ENCODE peak calls at places on chromosome 11, in nine cellular contexts. Z, G, B, I, Y, S, H, F and C are unnamed samples. For H3K36me3, the result is how much of the 10 kb centered on the place peaks cover.

GRCh38 chr11:106222626-106223025 is 145.2 kb downstream of the AASDHPPT start:
- DNase-seq in I (no peak), G (no peak), F (no peak), S (no peak), Z (no peak), H (no peak), Y (no peak), B (no peak), C (no peak)

GRCh38 chr11:20360650-20361049 is 2.9 kb upstream of the HTATIP2 start:
- DNase-seq in Y (no peak), I (no peak), S (no peak), Z (no peak), B (no peak), G (peak), F (peak), H (no peak), C (no peak)

GRCh38 chr11:22807855-22808558 is 21.6 kb downstream of the SVIP start:
- DNase-seq in I (no peak), Z (no peak), G (peak), H (no peak), S (no peak), Y (no peak), B (no peak), F (no peak), C (no peak)

GRCh38 chr11:126345283-126345682 is 10.2 kb upstream of the ST3GAL4 start:
- DNase-seq in Z (peak), Y (no peak), B (no peak), S (no peak), H (no peak), F (no peak), G (no peak), I (no peak), C (no peak)

GRCh38 chr11:117449111-117449693 is 121.5 kb downstream of the CEP164 start:
- DNase-seq in H (no peak), G (no peak), S (no peak), B (no peak), I (no peak), F (no peak), Y (no peak), Z (no peak), C (no peak)

GRCh38 chr11:12147827-12148226 is 37.4 kb downstream of the MICAL2 start:
- DNase-seq in H (no peak), I (no peak), Y (no peak), B (no peak), G (no peak), Z (no peak), F (no peak), S (no peak), C (no peak)

GRCh38 chr11:121439337-121439736 is 12.8 kb upstream of the SORL1 start:
- DNase-seq in S (no peak), B (no peak), F (no peak), Y (no peak), Z (no peak), G (no peak), I (no peak), H (no peak), C (no peak)

GRCh38 chr11:86577663-86578636 is 94.5 kb downstream of the ME3 start:
- DNase-seq in I (peak), H (no peak), S (peak), F (no peak), B (peak), G (peak), Z (peak), Y (peak), C (peak)

GRCh38 chr11:63508009-63508408 is 2.1 kb downstream of the LGALS12 start:
- DNase-seq in B (peak), Z (peak), Y (no peak), F (no peak), S (peak), H (no peak), G (no peak), I (no peak), C (no peak)

GRCh38 chr11:35239476-35240075 is 100.6 kb downstream of the CD44 start:
- DNase-seq in F (no peak), G (no peak), B (no peak), I (no peak), H (no peak), Y (no peak), S (no peak), Z (no peak), C (no peak)

GRCh38 chr11:131888230-131888826 is 517.9 kb downstream of the NTM start:
- DNase-seq in B (no peak), F (no peak), Y (no peak), H (no peak), I (no peak), G (peak), S (no peak), Z (no peak), C (no peak)

GRCh38 chr11:2180347-2180746 is 8.7 kb upstream of the TH start:
- DNase-seq in F (no peak), S (no peak), I (no peak), Z (no peak), H (no peak), G (no peak), Y (no peak), B (no peak), C (no peak)

GRCh38 chr11:2290351-2290841 is 11.3 kb downstream of the C11orf21 start:
- DNase-seq in S (no peak), Y (no peak), H (no peak), F (no peak), G (no peak), I (no peak), B (no peak), Z (no peak), C (peak)

GRCh38 chr11:104645276-104646018 is 252.8 kb downstream of the CASP12 start:
- DNase-seq in F (no peak), Y (no peak), B (no peak), Z (no peak), S (no peak), G (no peak), I (no peak), H (no peak), C (no peak)

GRCh38 chr11:119918356-119918755 is 189.4 kb upstream of the NECTIN1 start:
- DNase-seq in H (no peak), Y (no peak), I (no peak), G (no peak), F (no peak), Z (no peak), B (no peak), S (no peak), C (no peak)

GRCh38 chr11:1825039-1825740 is 9.6 kb upstream of the SYT8 start:
- DNase-seq in G (no peak), F (no peak), H (no peak), Y (no peak), I (no peak), Z (no peak), S (peak), B (no peak), C (peak)

GRCh38 chr11:128714881-128715280 is 21.0 kb downstream of the FLI1 start:
- DNase-seq in G (peak), Z (no peak), F (no peak), S (no peak), H (no peak), Y (no peak), B (no peak), I (no peak), C (no peak)

GRCh38 chr11:115471367-115471766 is 32.8 kb downstream of the CADM1 start:
- DNase-seq in S (peak), I (no peak), F (no peak), H (no peak), G (peak), Z (no peak), B (no peak), Y (no peak), C (no peak)

GRCh38 chr11:95715777-95716241 is 73.8 kb downstream of the FAM76B start:
- DNase-seq in B (no peak), S (no peak), H (no peak), Z (no peak), G (no peak), I (no peak), F (peak), Y (no peak), C (no peak)

GRCh38 chr11:119533931-119534694 is 111.1 kb upstream of the THY1 start:
- DNase-seq in B (peak), G (peak), I (peak), H (no peak), Z (peak), F (peak), Y (no peak), S (peak), C (peak)

GRCh38 chr11:118530180-118530682 is 761 bp upstream of the TMEM25 start:
- DNase-seq in S (peak), Y (no peak), F (no peak), I (peak), H (no peak), B (no peak), Z (peak), G (peak), C (no peak)

GRCh38 chr11:12269104-12269441 is 108.3 kb upstream of the PARVA start:
- DNase-seq in F (no peak), G (peak), H (no peak), Y (peak), Z (no peak), B (no peak), S (peak), I (peak), C (no peak)

GRCh38 chr11:119538748-119539147 is 115.8 kb upstream of the THY1 start:
- DNase-seq in B (no peak), F (no peak), Z (no peak), S (no peak), Y (no peak), H (no peak), I (no peak), G (no peak), C (no peak)

GRCh38 chr11:10581481-10582019 is 13.1 kb upstream of the LYVE1 start:
- DNase-seq in F (peak), B (no peak), I (no peak), Z (peak), S (peak), G (peak), H (no peak), Y (no peak), C (peak)

GRCh38 chr11:105100206-105100605 is 39.4 kb downstream of the CARD18 start:
- DNase-seq in Y (no peak), B (no peak), G (no peak), H (no peak), F (no peak), Z (no peak), S (no peak), I (no peak), C (no peak)

DNA sequence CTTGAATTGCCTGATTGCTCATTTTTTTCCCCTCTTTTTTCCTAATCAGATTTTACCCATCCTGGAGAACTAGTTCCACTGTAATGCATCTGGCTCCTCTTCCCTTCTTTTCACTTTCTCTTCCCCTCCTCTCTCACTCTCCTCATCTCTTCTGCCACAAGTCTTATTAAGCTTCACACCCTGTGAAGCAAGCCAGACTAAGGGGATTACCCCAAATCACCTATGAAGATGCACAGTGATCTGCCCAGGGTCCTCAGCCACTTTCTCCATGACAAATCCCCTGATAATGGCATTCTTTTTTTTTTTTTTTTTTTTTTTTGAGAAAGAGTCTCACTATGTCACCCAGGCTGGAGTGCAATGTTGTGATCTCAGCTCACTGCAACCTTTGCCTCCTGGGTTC is 11.2 kb downstream of the UBASH3B start:
- DNase-seq in G (no peak), Y (no peak), I (no peak), Z (no peak), H (no peak), S (no peak), F (no peak), B (no peak), C (no peak)
- H3K36me3 ChIP-seq in G (under half), Y (under half), I (under half), Z (under half), H (under half), S (under half), F (under half), B (under half), C (under half)

DNA sequence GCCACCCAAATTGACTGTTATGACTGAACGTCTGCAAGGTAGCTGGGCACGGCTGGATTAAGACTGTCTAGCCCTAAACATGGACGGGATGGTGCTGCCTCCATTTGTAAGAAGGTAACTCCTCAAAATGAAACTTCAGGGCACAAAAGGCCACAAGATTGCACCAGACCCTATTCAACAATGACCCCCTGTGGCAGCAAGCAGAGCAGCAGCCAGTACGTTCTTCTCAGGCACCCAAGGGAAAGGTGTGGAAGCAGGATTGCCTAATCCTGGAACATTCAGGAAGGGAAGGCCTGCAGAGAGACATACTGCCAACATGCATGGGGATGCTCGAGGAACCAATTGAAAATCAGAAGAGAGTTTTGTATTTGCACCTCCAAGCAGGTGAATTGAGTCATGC is 4.5 kb upstream of the TBX10 start:
- DNase-seq in B (peak), H (no peak), Z (no peak), G (no peak), F (no peak), Y (no peak), S (no peak), I (no peak), C (no peak)
- TF ChIP-seq CTCF in B (peak), H (peak), Z (no peak), G (peak), F (no peak), Y (no peak), S (peak), I (no peak), C (no peak)

GRCh38 chr11:108593910-108594434 is 404 bp upstream of the EXPH5 start:
- DNase-seq in B (no peak), H (no peak), Z (no peak), I (no peak), F (no peak), Y (no peak), S (no peak), G (no peak), C (no peak)

GRCh38 chr11:108591893-108592292 is 1.7 kb downstream of the EXPH5 start:
- DNase-seq in G (no peak), F (no peak), H (no peak), Z (no peak), B (no peak), S (no peak), I (no peak), Y (no peak), C (no peak)

GRCh38 chr11:108596701-108597100 is 3.1 kb upstream of the EXPH5 start:
- DNase-seq in H (no peak), I (no peak), F (no peak), B (no peak), G (no peak), Z (no peak), S (no peak), Y (no peak), C (no peak)

GRCh38 chr11:108592591-108593213 is 866 bp downstream of the EXPH5 start:
- DNase-seq in Y (peak), H (no peak), F (peak), Z (no peak), G (no peak), S (peak), I (peak), B (no peak), C (peak)

GRCh38 chr11:108593214-108593909 is at the start of gene EXPH5:
- DNase-seq in Z (peak), B (peak), G (peak), S (peak), F (peak), Y (peak), I (peak), H (peak), C (peak)
- TF ChIP-seq POLR2A in Z (no peak), B (peak), G (no peak), S (peak), F (peak), Y (no peak), I (peak), H (no peak), C (peak)

GRCh38 chr11:71474771-71475483 is 21.9 kb downstream of the NADSYN1 start:
- DNase-seq in B (no peak), H (no peak), Y (no peak), Z (no peak), S (no peak), G (no peak), F (no peak), I (no peak), C (peak)

GRCh38 chr11:71476926-71477636 is 24.1 kb downstream of the NADSYN1 start:
- DNase-seq in F (no peak), S (no peak), I (no peak), B (no peak), Z (no peak), G (no peak), Y (no peak), H (no peak), C (no peak)

GRCh38 chr11:71476031-71476430 is 23.0 kb downstream of the NADSYN1 start:
- DNase-seq in G (no peak), B (no peak), Z (no peak), H (no peak), Y (no peak), F (no peak), S (no peak), I (no peak), C (no peak)

GRCh38 chr11:71478216-71478840 is 25.3 kb downstream of the NADSYN1 start:
- DNase-seq in S (no peak), B (no peak), F (no peak), G (no peak), H (no peak), Y (no peak), I (no peak), Z (no peak), C (no peak)

DNA sequence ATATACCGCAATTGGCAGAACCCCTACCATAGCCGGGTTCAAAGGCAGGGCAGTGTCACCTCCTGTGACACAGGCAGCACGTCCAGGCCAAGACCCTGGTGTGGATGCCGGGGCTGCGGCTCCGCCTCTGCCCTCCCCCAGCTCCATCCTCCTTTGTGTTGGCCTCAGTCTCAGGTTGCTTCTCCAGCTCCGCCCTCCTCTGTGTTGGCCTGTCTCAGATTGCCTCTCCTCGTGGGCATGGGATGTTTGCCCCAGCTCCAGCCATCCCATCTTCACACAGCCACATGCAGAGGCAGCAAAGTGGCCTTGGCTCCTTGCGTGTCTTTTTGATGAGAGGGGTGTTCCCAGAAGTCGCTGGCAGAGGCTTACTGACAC is 24.6 kb downstream of the NADSYN1 start:
- DNase-seq in I (no peak), S (no peak), F (no peak), Z (no peak), Y (no peak), H (no peak), B (no peak), G (no peak), C (no peak)
- H3K36me3 ChIP-seq in I (under half), S (under half), F (under half), Z (half or more), Y (under half), H (half or more), B (under half), G (half or more), C (half or more)

DNA sequence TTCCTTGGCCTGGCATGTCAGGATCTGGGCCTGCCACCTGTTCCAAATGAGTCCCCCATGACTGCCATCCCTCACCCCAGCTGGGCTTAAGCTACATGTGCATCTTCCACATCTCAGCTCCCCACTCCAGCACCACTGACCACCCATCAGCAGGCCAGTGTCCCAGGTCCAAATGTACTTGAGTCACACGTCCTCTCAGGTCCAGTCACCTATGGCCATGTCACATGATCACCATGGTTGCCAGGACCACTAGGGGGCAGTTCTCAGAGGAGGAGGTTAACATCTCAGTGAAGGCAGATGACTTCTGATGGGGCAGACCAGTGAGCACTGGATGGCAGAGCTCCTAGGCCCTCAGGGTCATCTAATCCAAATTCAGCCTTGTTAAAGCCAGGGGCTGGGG is 41.9 kb upstream of the WNT11 start:
- DNase-seq in S (peak), Y (no peak), F (no peak), G (no peak), I (no peak), Z (no peak), H (no peak), B (no peak), C (no peak)
- TF ChIP-seq CTCF in S (no peak), Y (no peak), F (no peak), G (peak), I (no peak), Z (peak), H (no peak), B (no peak), C (no peak)

GRCh38 chr11:133928628-133929059 is 28.1 kb downstream of the IGSF9B start:
- DNase-seq in Y (no peak), S (no peak), I (peak), G (no peak), F (no peak), H (no peak), B (no peak), Z (no peak), C (no peak)

GRCh38 chr11:133931449-133932060 is 25.2 kb downstream of the IGSF9B start:
- DNase-seq in F (no peak), I (no peak), G (no peak), Z (no peak), S (no peak), B (no peak), H (no peak), Y (no peak), C (no peak)

GRCh38 chr11:133929401-133930052 is 27.2 kb downstream of the IGSF9B start:
- DNase-seq in H (no peak), F (no peak), B (no peak), Y (no peak), G (no peak), I (no peak), Z (no peak), S (no peak), C (no peak)

GRCh38 chr11:133930767-133931448 is 25.9 kb downstream of the IGSF9B start:
- DNase-seq in F (no peak), I (no peak), H (no peak), Y (no peak), G (no peak), Z (no peak), S (peak), B (no peak), C (peak)

GRCh38 chr11:133930053-133930766 is 26.6 kb downstream of the IGSF9B start:
- DNase-seq in S (no peak), G (no peak), B (no peak), F (no peak), I (no peak), H (no peak), Z (no peak), Y (no peak), C (no peak)
- TF ChIP-seq POLR2A in S (no peak), G (no peak), B (no peak), F (no peak), I (no peak), H (no peak), Z (no peak), Y (no peak), C (no peak)

DNA sequence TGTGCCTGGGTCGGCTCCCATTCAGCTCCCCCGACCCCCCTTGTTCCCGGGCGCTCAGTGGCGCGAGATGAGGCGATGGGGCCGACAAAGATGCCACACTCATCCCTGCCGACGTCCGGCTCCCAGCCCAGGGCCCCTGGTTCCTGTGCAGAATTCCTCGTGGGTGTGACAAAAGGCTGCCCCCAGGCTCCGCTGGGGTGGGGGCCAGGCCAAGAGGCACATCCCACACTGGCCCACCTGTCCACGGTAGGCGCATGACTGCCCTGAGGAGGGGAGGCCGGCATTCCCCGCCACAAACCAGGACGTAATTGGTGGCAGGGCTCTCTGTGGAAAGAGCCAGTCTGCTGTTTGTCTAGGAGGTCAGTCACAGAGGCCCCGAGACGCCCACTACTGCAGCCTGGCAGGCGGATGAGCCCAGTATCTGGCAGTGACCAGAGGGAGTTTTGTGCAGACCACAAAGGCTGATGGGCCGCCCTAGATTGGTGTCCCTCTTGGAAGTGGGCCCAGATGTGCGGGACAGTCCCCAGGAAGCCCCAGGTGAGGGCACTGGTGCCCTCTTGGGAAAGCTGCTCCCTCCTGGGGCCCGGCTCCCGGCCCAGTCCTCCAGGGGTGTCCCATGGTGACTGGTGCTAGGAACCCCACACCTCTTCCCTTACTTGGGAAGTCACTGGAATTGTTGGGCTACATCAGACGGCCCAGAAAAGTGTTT is 5.7 kb downstream of the CCND1 start:
- DNase-seq in G (no peak), F (no peak), Y (no peak), H (no peak), I (no peak), B (no peak), Z (no peak), S (no peak), C (no peak)
- H3K36me3 ChIP-seq in G (half or more), F (under half), Y (under half), H (half or more), I (under half), B (under half), Z (under half), S (under half), C (half or more)